ENCODE peak calls at places on chromosomes 6 and 20, in eight cellular contexts. N, J, Q, F, D, Z, R and H are unnamed samples.

GRCh38 chr6:135624402-135625297 is 127.1 kb upstream of the AHI1 start:
- ATAC-seq in N (no peak), J (no peak), Q (peak; percentile 85), F (no peak), D (no peak), Z (no peak), R (no peak), H (no peak)

GRCh38 chr6:143896096-143896880 is 32.0 kb downstream of the ZC2HC1B start:
- ATAC-seq in N (no peak), J (peak; percentile 87), Q (no peak), F (no peak), D (peak; percentile 44), Z (no peak), R (peak; percentile 85), H (peak; percentile 98)

GRCh38 chr6:10771371-10771894 is 23.8 kb downstream of the TMEM14B start:
- ATAC-seq in N (no peak), J (no peak), Q (no peak), F (no peak), D (no peak), Z (no peak), R (no peak), H (no peak)

GRCh38 chr6:6699741-6700367 is 111.3 kb downstream of the LY86 start:
- ATAC-seq in N (peak; percentile 68), J (peak; percentile 82), Q (no peak), F (peak; percentile 87), D (peak; percentile 68), Z (peak; percentile 46), R (peak; percentile 90), H (peak; percentile 86)

GRCh38 chr6:38856490-38856889 is 141.4 kb downstream of the DNAH8 start:
- ATAC-seq in N (no peak), J (no peak), Q (no peak), F (no peak), D (no peak), Z (peak; percentile 46), R (no peak), H (no peak)

GRCh38 chr6:120774275-120774674 is 560.0 kb downstream of the TBC1D32 start:
- ATAC-seq in N (peak; percentile 98), J (no peak), Q (no peak), F (no peak), D (no peak), Z (no peak), R (no peak), H (no peak)

GRCh38 chr6:34289137-34289536 is 40.3 kb upstream of the SMIM29 start:
- ATAC-seq in N (no peak), J (no peak), Q (no peak), F (no peak), D (no peak), Z (no peak), R (no peak), H (no peak)

GRCh38 chr6:63571382-63571882 is 848 bp upstream of the LOC128125822 start:
- ATAC-seq in N (no peak), J (no peak), Q (peak; percentile 0), F (no peak), D (peak; percentile 0), Z (peak; percentile 2), R (peak; percentile 0), H (no peak)

GRCh38 chr6:132995432-132995831 is 181.1 kb downstream of the RPS12 start:
- ATAC-seq in N (no peak), J (no peak), Q (no peak), F (no peak), D (no peak), Z (no peak), R (no peak), H (no peak)

GRCh38 chr6:139173822-139174221 is 38.9 kb downstream of the HECA start:
- ATAC-seq in N (no peak), J (no peak), Q (no peak), F (no peak), D (no peak), Z (no peak), R (no peak), H (no peak)

GRCh38 chr6:37160922-37161778 is 8.8 kb upstream of the PIM1 start:
- ATAC-seq in N (peak; percentile 94), J (peak; percentile 55), Q (no peak), F (peak; percentile 52), D (peak; percentile 49), Z (peak; percentile 50), R (peak; percentile 40), H (peak; percentile 36)

GRCh38 chr6:43376551-43376981 is 7.1 kb upstream of the ZNF318 start:
- ATAC-seq in N (no peak), J (no peak), Q (peak; percentile 90), F (no peak), D (no peak), Z (no peak), R (no peak), H (peak; percentile 68)

GRCh38 chr6:154938245-154938583 is 56.9 kb upstream of the TIAM2 start:
- ATAC-seq in N (no peak), J (peak; percentile 84), Q (no peak), F (no peak), D (peak; percentile 34), Z (no peak), R (peak; percentile 77), H (no peak)

GRCh38 chr6:108618623-108619152 is 58.0 kb downstream of the FOXO3 start:
- ATAC-seq in N (no peak), J (no peak), Q (no peak), F (no peak), D (no peak), Z (no peak), R (no peak), H (no peak)

GRCh38 chr6:8108759-8109539 is 6.6 kb upstream of the EEF1E1 start:
- ATAC-seq in N (peak; percentile 16), J (no peak), Q (no peak), F (peak; percentile 55), D (no peak), Z (no peak), R (no peak), H (peak; percentile 22)

GRCh38 chr6:46848684-46849360 is 55.6 kb downstream of the MEP1A start:
- ATAC-seq in N (peak; percentile 93), J (peak; percentile 99), Q (peak; percentile 73), F (peak; percentile 96), D (peak; percentile 100), Z (peak; percentile 100), R (peak; percentile 96), H (peak; percentile 95)

GRCh38 chr6:7786206-7786605 is 60.3 kb downstream of the BMP6 start:
- ATAC-seq in N (no peak), J (peak; percentile 30), Q (no peak), F (no peak), D (no peak), Z (no peak), R (no peak), H (no peak)

GRCh38 chr20:62177307-62177706 is 5.5 kb upstream of the MTG2 start:
- ATAC-seq in N (no peak), J (no peak), Q (no peak), F (no peak), D (no peak), Z (peak; percentile 41), R (no peak), H (no peak)

GRCh38 chr6:169803291-169803811 is 51.9 kb downstream of the ERMARD start:
- ATAC-seq in N (no peak), J (no peak), Q (peak; percentile 32), F (no peak), D (no peak), Z (no peak), R (no peak), H (no peak)

GRCh38 chr6:87151786-87152527 is 3.4 kb upstream of the ZNF292 start:
- ATAC-seq in N (peak; percentile 5), J (peak; percentile 61), Q (peak; percentile 26), F (peak; percentile 61), D (peak; percentile 46), Z (peak; percentile 53), R (peak; percentile 63), H (peak; percentile 23)

GRCh38 chr6:167933847-167934246 is 63.6 kb upstream of the KIF25 start:
- ATAC-seq in N (no peak), J (no peak), Q (no peak), F (no peak), D (no peak), Z (peak; percentile 31), R (no peak), H (no peak)

GRCh38 chr20:5190444-5190843 is 63.6 kb downstream of the CDS2 start:
- ATAC-seq in N (no peak), J (no peak), Q (no peak), F (no peak), D (no peak), Z (no peak), R (no peak), H (no peak)

GRCh38 chr20:59082077-59082740 is 39.6 kb upstream of the PRELID3B start:
- ATAC-seq in N (peak; percentile 59), J (no peak), Q (no peak), F (no peak), D (no peak), Z (no peak), R (no peak), H (no peak)

GRCh38 chr20:8633366-8633765 is 435.5 kb upstream of the PLCB4 start:
- ATAC-seq in N (peak; percentile 77), J (no peak), Q (no peak), F (no peak), D (no peak), Z (no peak), R (no peak), H (no peak)

GRCh38 chr6:33296797-33297405 is 1.8 kb downstream of the RGL2 start:
- ATAC-seq in N (no peak), J (no peak), Q (no peak), F (no peak), D (no peak), Z (no peak), R (no peak), H (no peak)

GRCh38 chr6:154534531-154534930 is 24.0 kb upstream of the CNKSR3 start:
- ATAC-seq in N (no peak), J (no peak), Q (no peak), F (no peak), D (no peak), Z (no peak), R (no peak), H (no peak)

GRCh38 chr20:54075322-54075721 is 4.9 kb upstream of the BCAS1 start:
- ATAC-seq in N (no peak), J (no peak), Q (no peak), F (no peak), D (no peak), Z (no peak), R (no peak), H (no peak)

GRCh38 chr6:132589454-132589853 is at the start of gene TAAR5:
- ATAC-seq in N (no peak), J (no peak), Q (no peak), F (no peak), D (no peak), Z (no peak), R (no peak), H (no peak)

GRCh38 chr6:137039010-137039409 is 5.8 kb downstream of the IL20RA start:
- ATAC-seq in N (no peak), J (no peak), Q (no peak), F (no peak), D (no peak), Z (no peak), R (no peak), H (no peak)

GRCh38 chr20:40591104-40591503 is 97.9 kb downstream of the MAFB start:
- ATAC-seq in N (no peak), J (no peak), Q (no peak), F (no peak), D (no peak), Z (no peak), R (no peak), H (peak; percentile 81)

GRCh38 chr6:159023893-159024292 is 20.9 kb downstream of the TAGAP start:
- ATAC-seq in N (no peak), J (no peak), Q (peak; percentile 97), F (no peak), D (no peak), Z (no peak), R (no peak), H (no peak)

GRCh38 chr6:106547961-106548453 is 81.3 kb downstream of the RTN4IP1 start:
- ATAC-seq in N (peak; percentile 29), J (peak; percentile 39), Q (peak; percentile 28), F (no peak), D (peak; percentile 37), Z (no peak), R (peak; percentile 44), H (peak; percentile 7)

GRCh38 chr6:133297657-133298056 is 56.5 kb downstream of the EYA4 start:
- ATAC-seq in N (no peak), J (no peak), Q (no peak), F (peak; percentile 64), D (no peak), Z (no peak), R (no peak), H (no peak)

GRCh38 chr6:109194770-109195169 is 99.5 kb downstream of the CEP57L1 start:
- ATAC-seq in N (no peak), J (no peak), Q (no peak), F (no peak), D (peak; percentile 33), Z (peak; percentile 88), R (no peak), H (no peak)